ENCODE peak calls at places on chromosomes 4 and X, in four cellular contexts. X, W, V and T are unnamed samples.

GRCh38 chr4:37540486-37540885 is 145.7 kb downstream of the RELL1 start:
- DNase-seq in X (no peak), W (no peak), V (no peak), T (no peak)

GRCh38 chrX:46319750-46320149 is 225.5 kb downstream of the ZNF674 start:
- DNase-seq in V (no peak), X (no peak), W (no peak), T (no peak)

GRCh38 chrX:93673056-93673868 is at the start of gene NAP1L3:
- DNase-seq in W (peak), X (peak), V (no peak), T (peak)

GRCh38 chrX:84186603-84187358 is 1.2 kb downstream of the RPS6KA6 start:
- DNase-seq in V (no peak), X (no peak), W (no peak), T (no peak)

GRCh38 chr4:41537267-41537890 is 578 bp upstream of the LIMCH1 start:
- DNase-seq in X (no peak), W (no peak), V (no peak), T (no peak)

GRCh38 chr4:88573995-88574394 is 18.3 kb upstream of the HERC3 start:
- DNase-seq in X (no peak), W (no peak), V (no peak), T (no peak)

GRCh38 chrX:54807524-54808108 is at the start of gene MAGED2:
- DNase-seq in V (peak), X (peak), W (peak), T (peak)

GRCh38 chrX:104318330-104319009 is 63.7 kb upstream of the ESX1 start:
- DNase-seq in X (no peak), V (no peak), W (no peak), T (no peak)

GRCh38 chrX:132490086-132490419 is 1.2 kb upstream of the MBNL3 start:
- DNase-seq in X (no peak), W (no peak), V (peak), T (no peak)

GRCh38 chrX:153459976-153460375 is 10.4 kb downstream of the HAUS7 start:
- DNase-seq in X (no peak), V (no peak), W (no peak), T (no peak)

GRCh38 chr4:610411-611261 is 14.7 kb upstream of the PDE6B start:
- DNase-seq in X (no peak), V (no peak), W (no peak), T (no peak)

GRCh38 chr4:124768596-124768995 is 56.1 kb upstream of the ANKRD50 start:
- DNase-seq in X (no peak), V (no peak), W (no peak), T (no peak)

GRCh38 chrX:276588-277171 is 4.5 kb upstream of the PLCXD1 start:
- DNase-seq in W (peak), X (no peak), V (no peak), T (no peak)

GRCh38 chrX:111823068-111823467 is 52.9 kb upstream of the TRPC5OS start:
- DNase-seq in V (peak), X (no peak), W (no peak), T (no peak)

GRCh38 chr4:86497131-86497530 is 97.0 kb upstream of the PTPN13 start:
- DNase-seq in V (no peak), X (no peak), W (no peak), T (peak)

GRCh38 chr4:183444953-183445543 is 612 bp downstream of the CDKN2AIP start:
- DNase-seq in W (peak), V (peak), X (no peak), T (peak)

GRCh38 chr4:173486714-173487392 is 43.2 kb downstream of the HAND2 start:
- DNase-seq in W (no peak), V (no peak), X (no peak), T (no peak)

GRCh38 chrX:31333181-31333831 is 261.5 kb upstream of the FTHL17 start:
- DNase-seq in V (no peak), X (no peak), W (no peak), T (no peak)

GRCh38 chrX:66150188-66150587 is 13.9 kb upstream of the HEPH start:
- DNase-seq in W (no peak), V (no peak), X (no peak), T (no peak)

GRCh38 chr4:165784672-165785071 is 88.4 kb upstream of the TLL1 start:
- DNase-seq in V (no peak), X (no peak), W (no peak), T (no peak)